ENCODE peak calls at places on chromosomes 6 and 20, in eight cellular contexts. J, P, I, W, X, Q, O and S are unnamed samples.

GRCh38 chr6:30013296-30013922 is 47.7 kb upstream of the POLR1H start:
- DNase-seq in I (peak), O (peak), J (no peak), W (no peak), X (no peak), P (no peak), Q (peak), S (no peak)

GRCh38 chr6:155493694-155494143 is 38.1 kb upstream of the NOX3 start:
- DNase-seq in J (peak), W (peak), I (no peak), O (no peak), P (no peak), Q (peak), X (peak), S (peak)

GRCh38 chr20:50267041-50267865 is 76.6 kb downstream of the CEBPB start:
- DNase-seq in I (no peak), W (peak), J (peak), X (peak), P (no peak), O (no peak), Q (no peak), S (no peak)

GRCh38 chr6:73879466-73879865 is 183.5 kb downstream of the CD109 start:
- DNase-seq in X (no peak), I (no peak), J (no peak), O (no peak), P (no peak), W (no peak), Q (no peak), S (no peak)

GRCh38 chr6:137879885-137880430 is 12.9 kb downstream of the TNFAIP3 start:
- DNase-seq in I (peak), W (no peak), P (no peak), O (no peak), J (no peak), Q (no peak), X (no peak), S (no peak)

GRCh38 chr6:128882991-128883571 is at the start of gene LAMA2:
- DNase-seq in W (no peak), J (peak), X (peak), P (peak), I (no peak), Q (no peak), O (no peak), S (peak)

GRCh38 chr6:143594647-143595046 is 83.1 kb upstream of the PHACTR2 start:
- DNase-seq in J (no peak), X (no peak), I (peak), Q (no peak), W (no peak), O (peak), P (no peak), S (no peak)

GRCh38 chr6:96153775-96154174 is 138.0 kb downstream of the FUT9 start:
- DNase-seq in O (no peak), I (no peak), X (no peak), P (no peak), J (no peak), W (no peak), Q (no peak), S (no peak)

GRCh38 chr6:25027221-25027916 is 91.6 kb upstream of the RIPOR2 start:
- DNase-seq in J (no peak), Q (peak), X (no peak), O (peak), W (no peak), I (peak), P (no peak), S (no peak)

GRCh38 chr6:21666788-21667681 is 73.5 kb downstream of the SOX4 start:
- DNase-seq in Q (no peak), I (no peak), X (no peak), P (no peak), J (no peak), W (no peak), O (no peak), S (no peak)

GRCh38 chr20:40218971-40219370 is 470.1 kb downstream of the MAFB start:
- DNase-seq in X (no peak), P (no peak), J (no peak), W (no peak), I (no peak), Q (no peak), O (no peak), S (no peak)

GRCh38 chr6:158707826-158708225 is 58.0 kb downstream of the SYTL3 start:
- DNase-seq in X (no peak), W (no peak), O (no peak), Q (peak), P (no peak), J (no peak), I (no peak), S (no peak)

GRCh38 chr6:30615219-30615957 is 1.7 kb downstream of the PPP1R10 start:
- DNase-seq in J (peak), X (peak), I (peak), O (no peak), Q (no peak), W (peak), P (no peak), S (no peak)

GRCh38 chr20:24566656-24567055 is 97.2 kb downstream of the SYNDIG1 start:
- DNase-seq in W (no peak), X (no peak), I (no peak), O (no peak), J (no peak), P (no peak), Q (no peak), S (no peak)

GRCh38 chr6:148177589-148178233 is 164.9 kb upstream of the SASH1 start:
- DNase-seq in Q (peak), W (peak), I (no peak), P (no peak), J (peak), O (peak), X (peak), S (no peak)

GRCh38 chr6:63307581-63308246 is 12.1 kb downstream of the LGSN start:
- DNase-seq in Q (peak), O (no peak), X (no peak), I (no peak), P (no peak), W (peak), J (peak), S (peak)

GRCh38 chr6:167118006-167118405 is 4.9 kb upstream of the CCR6 start:
- DNase-seq in Q (no peak), P (no peak), J (no peak), I (no peak), O (no peak), X (no peak), W (no peak), S (no peak)

GRCh38 chr6:2862712-2863174 is 21.1 kb upstream of the SERPINB1 start:
- DNase-seq in P (no peak), W (no peak), I (no peak), Q (peak), O (no peak), J (no peak), X (no peak), S (no peak)

GRCh38 chr6:126308367-126308766 is 31.5 kb upstream of the CENPW start:
- DNase-seq in W (no peak), X (no peak), J (no peak), I (no peak), Q (no peak), O (no peak), P (no peak), S (no peak)

GRCh38 chr20:10708342-10709185 is 34.8 kb upstream of the JAG1 start:
- DNase-seq in J (peak), I (no peak), W (no peak), X (no peak), P (no peak), Q (no peak), O (no peak), S (peak)

GRCh38 chr6:105519954-105520353 is 117.1 kb upstream of the PREP start:
- DNase-seq in I (no peak), W (no peak), X (no peak), P (no peak), O (no peak), J (no peak), Q (no peak), S (no peak)

GRCh38 chr6:16776394-16777017 is 15.2 kb upstream of the ATXN1 start:
- DNase-seq in P (no peak), Q (no peak), W (no peak), X (no peak), J (no peak), I (no peak), O (no peak), S (no peak)

GRCh38 chr20:53274807-53275206 is 302.6 kb downstream of the TSHZ2 start:
- DNase-seq in P (no peak), X (no peak), Q (no peak), O (no peak), J (no peak), W (no peak), I (no peak), S (no peak)

GRCh38 chr20:57460781-57461465 is 64.0 kb downstream of the CTCFL start:
- DNase-seq in X (no peak), J (no peak), W (no peak), O (no peak), P (no peak), Q (no peak), I (no peak), S (no peak)

GRCh38 chr6:33298773-33299236 is at the start of gene RGL2:
- DNase-seq in I (peak), J (no peak), P (peak), O (peak), W (no peak), X (peak), Q (peak), S (peak)

GRCh38 chr6:134984821-134985220 is 34.9 kb upstream of the ALDH8A1 start:
- DNase-seq in Q (no peak), P (no peak), O (no peak), X (no peak), W (no peak), J (no peak), I (no peak), S (no peak)

GRCh38 chr6:11198663-11199603 is 33.5 kb downstream of the NEDD9 start:
- DNase-seq in J (no peak), I (peak), Q (no peak), W (no peak), X (no peak), O (peak), P (no peak), S (no peak)